ENCODE peak calls at places on chromosomes 11 and 22, in ten cellular contexts. U is A549, B is ovary, Q is sigmoid colon, E is GM12878, X is upper lobe of left lung, S is stomach, M is SK-N-SH, Z is K562, G is suprapubic skin. C is an unnamed sample. For H3K9me3, the result is how much of the 10 kb centered on the place peaks cover.

GRCh38 chr11:119166368-119167076 is 2.0 kb upstream of the NLRX1 start:
- DNase-seq in S (no peak), M (no peak), B (no peak), E (no peak), Z (no peak), G (no peak), X (no peak), Q (no peak), U (peak), C (no peak)

GRCh38 chr11:235998-236773 is at the start of gene SIRT3:
- DNase-seq in E (peak), Q (peak), M (peak), U (peak), S (peak), B (peak), Z (peak), X (peak), G (peak), C (peak)

GRCh38 chr11:33266418-33267215 is 9.4 kb downstream of the HIPK3 start:
- DNase-seq in Q (no peak), X (no peak), M (no peak), U (peak), G (no peak), S (no peak), Z (no peak), B (peak), E (no peak), C (no peak)

GRCh38 chr22:31151872-31152271 is 8.1 kb upstream of the RNF185 start:
- DNase-seq in S (no peak), B (no peak), E (no peak), Z (no peak), U (no peak), M (no peak), G (no peak), Q (no peak), X (no peak), C (no peak)

GRCh38 chr11:697811-698311 is 2.2 kb downstream of the TMEM80 start:
- DNase-seq in X (no peak), S (no peak), Z (no peak), Q (no peak), G (no peak), U (no peak), E (no peak), M (no peak), B (no peak), C (no peak)

GRCh38 chr22:48448821-48449220 is 1378.9 kb downstream of the BRD1 start:
- DNase-seq in S (no peak), X (no peak), U (no peak), G (peak), B (no peak), Q (no peak), M (no peak), E (no peak), Z (no peak), C (no peak)

GRCh38 chr11:77542296-77542695 is 47.5 kb upstream of the AQP11 start:
- DNase-seq in U (no peak), M (no peak), Z (no peak), G (no peak), B (no peak), X (no peak), S (no peak), Q (no peak), E (no peak), C (no peak)

GRCh38 chr11:36510567-36511020 is 522 bp upstream of the TRAF6 start:
- DNase-seq in M (no peak), S (no peak), G (no peak), X (no peak), E (no peak), B (no peak), Q (no peak), Z (no peak), U (no peak), C (no peak)

GRCh38 chr11:125513705-125514265 is 17.7 kb upstream of the FEZ1 start:
- DNase-seq in S (no peak), G (no peak), Q (no peak), B (no peak), Z (no peak), M (no peak), U (no peak), X (no peak), E (no peak), C (no peak)

GRCh38 chr11:62560566-62561103 is 13.1 kb downstream of the EEF1G start:
- DNase-seq in G (peak), S (peak), Q (peak), X (no peak), B (peak), U (peak), M (peak), E (no peak), Z (peak), C (peak)

GRCh38 chr22:41917906-41918791 is 3.3 kb upstream of the SHISA8 start:
- DNase-seq in G (no peak), Z (no peak), X (no peak), E (no peak), S (peak), Q (no peak), B (no peak), M (no peak), U (peak), C (peak)

GRCh38 chr11:126163074-126163700 is 48.3 kb downstream of the RPUSD4 start:
- DNase-seq in E (no peak), X (no peak), B (no peak), Z (no peak), G (peak), S (no peak), M (no peak), U (peak), Q (peak), C (no peak)

GRCh38 chr11:77074626-77075221 is 8.0 kb downstream of the CAPN5 start:
- DNase-seq in M (no peak), S (peak), E (no peak), Z (no peak), X (no peak), U (no peak), B (no peak), Q (peak), G (peak), C (no peak)

GRCh38 chr11:1570896-1571759 is 943 bp downstream of the DUSP8 start:
- DNase-seq in B (no peak), S (no peak), Q (peak), X (peak), G (peak), M (peak), Z (peak), U (no peak), E (no peak), C (no peak)

GRCh38 chr11:120134106-120134930 is 3.6 kb downstream of the TRIM29 start:
- DNase-seq in U (no peak), E (no peak), Q (peak), M (peak), Z (no peak), B (no peak), X (no peak), G (peak), S (peak), C (peak)

GRCh38 chr11:3130269-3131071 is 34.6 kb downstream of the OSBPL5 start:
- DNase-seq in X (peak), M (no peak), G (peak), B (no peak), S (no peak), E (no peak), Q (peak), U (peak), Z (no peak), C (no peak)

GRCh38 chr11:70100791-70101190 is 22.7 kb downstream of the ANO1 start:
- DNase-seq in G (no peak), U (no peak), B (no peak), S (no peak), M (no peak), Z (no peak), Q (no peak), E (no peak), X (no peak), C (no peak)

GRCh38 chr11:69437001-69437875 is 44.2 kb upstream of the LINC01488 start:
- DNase-seq in Q (peak), E (no peak), Z (no peak), M (no peak), S (no peak), B (no peak), X (peak), U (peak), G (no peak), C (no peak)

GRCh38 chr11:100640646-100641045 is 46.4 kb upstream of the ARHGAP42 start:
- DNase-seq in M (no peak), G (no peak), Z (no peak), Q (no peak), U (no peak), S (no peak), X (no peak), B (no peak), E (no peak), C (no peak)
- TF ChIP-seq EP300 in M (no peak), G (no peak), Z (no peak), Q (no peak), U (no peak), S (no peak), X (no peak), B (no peak), E (no peak), C (no peak)

GRCh38 chr22:49618689-49618953 is 209.1 kb downstream of the BRD1 start:
- DNase-seq in U (no peak), G (peak), B (no peak), Q (peak), E (no peak), X (no peak), M (no peak), Z (no peak), S (no peak), C (no peak)

GRCh38 chr22:49616356-49617231 is 211.1 kb downstream of the BRD1 start:
- DNase-seq in S (no peak), G (peak), X (peak), Z (no peak), Q (no peak), M (no peak), U (no peak), B (no peak), E (no peak), C (no peak)

GRCh38 chr22:49617866-49618688 is 209.6 kb downstream of the BRD1 start:
- DNase-seq in E (no peak), B (no peak), S (no peak), Q (peak), X (peak), Z (no peak), M (no peak), G (peak), U (no peak), C (no peak)

GRCh38 chr22:49614966-49615965 is 212.4 kb downstream of the BRD1 start:
- DNase-seq in Z (no peak), M (no peak), E (no peak), B (no peak), U (no peak), X (peak), Q (peak), G (peak), S (no peak), C (no peak)

GRCh38 chr22:49617264-49617663 is 210.4 kb downstream of the BRD1 start:
- DNase-seq in B (no peak), E (no peak), U (no peak), X (no peak), S (no peak), Q (no peak), G (no peak), M (no peak), Z (no peak), C (no peak)
- H3K9me3 ChIP-seq in B (under half), E (under half), U (under half), X (under half), S (under half), Q (under half), G (under half), M (under half), Z (under half), C (under half)

DNA sequence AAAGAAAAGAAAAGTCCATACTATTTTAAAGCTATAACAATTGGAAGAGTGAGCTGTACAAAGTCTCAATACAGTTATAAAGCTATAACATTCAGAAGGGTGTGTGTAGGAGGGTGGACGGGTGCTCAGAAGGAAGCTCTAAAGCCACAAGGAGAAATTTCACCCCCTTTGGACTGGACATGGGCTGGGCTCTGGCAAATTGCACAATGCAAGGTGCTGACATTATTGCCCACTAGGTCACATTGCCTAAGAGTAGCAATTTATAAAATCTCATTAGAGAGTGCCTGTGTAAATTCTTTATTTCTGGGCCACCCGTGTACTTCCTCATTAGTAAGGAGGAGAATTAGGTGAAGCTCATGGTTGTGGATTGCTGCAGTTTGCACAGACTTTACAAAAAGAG is 5.7 kb upstream of the APOBEC3A start:
- DNase-seq in G (no peak), U (no peak), M (no peak), B (no peak), S (no peak), X (no peak), Z (no peak), E (no peak), Q (no peak), C (no peak)
- TF ChIP-seq CTCF in G (no peak), U (no peak), M (no peak), B (no peak), S (no peak), X (no peak), Z (no peak), E (no peak), Q (no peak), C (no peak)

GRCh38 chr11:16880184-16880583 is 134.0 kb downstream of the PLEKHA7 start:
- DNase-seq in B (no peak), X (no peak), S (no peak), U (no peak), M (no peak), E (no peak), Q (no peak), Z (no peak), G (no peak), C (no peak)

GRCh38 chr11:16881766-16882165 is 132.4 kb downstream of the PLEKHA7 start:
- DNase-seq in E (no peak), S (no peak), X (no peak), G (no peak), U (no peak), Z (no peak), B (no peak), M (no peak), Q (no peak), C (no peak)

GRCh38 chr11:16881074-16881709 is 133.0 kb downstream of the PLEKHA7 start:
- DNase-seq in Z (peak), X (no peak), S (peak), U (no peak), B (peak), G (no peak), Q (peak), M (no peak), E (no peak), C (no peak)

GRCh38 chr11:16879690-16880089 is 134.5 kb downstream of the PLEKHA7 start:
- DNase-seq in E (no peak), Q (no peak), S (no peak), M (no peak), B (no peak), U (no peak), X (no peak), Z (no peak), G (no peak), C (no peak)

DNA sequence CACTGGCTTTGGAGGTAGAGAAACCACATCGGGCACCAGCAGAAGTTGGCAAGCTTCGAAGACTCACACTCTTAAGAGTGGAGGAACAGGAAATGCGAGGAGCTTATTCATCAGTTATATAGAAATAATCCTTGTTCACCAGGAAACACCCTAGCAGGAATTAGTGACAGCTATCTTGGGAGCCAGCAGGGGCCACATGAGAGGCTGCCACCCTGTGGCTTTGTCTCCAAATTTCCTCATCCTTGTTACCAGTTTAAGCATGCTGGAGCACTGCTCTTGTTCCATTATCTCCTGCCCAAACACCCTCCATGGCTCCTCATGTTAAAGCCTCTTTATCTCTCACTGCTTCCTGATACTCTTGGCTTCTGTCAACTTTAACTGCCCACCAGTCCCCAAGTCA is 131.0 kb downstream of the PLEKHA7 start:
- DNase-seq in M (no peak), G (no peak), S (peak), B (no peak), E (no peak), X (no peak), Q (no peak), U (peak), Z (peak), C (no peak)
- TF ChIP-seq EP300 in M (no peak), G (no peak), S (no peak), B (no peak), E (no peak), X (no peak), Q (no peak), U (no peak), Z (no peak), C (no peak)